ENCODE peak calls at places on chromosomes 6 and 20, in five cellular contexts. N is NCI-H748 treated with DMSO at 0.1 percent for 48 hours, V is RPMI7951, P is T-helper 2 cell, G is esophagus muscularis mucosa. C is an unnamed sample.

GRCh38 chr20:62951896-62952372 is 575 bp upstream of the SLC17A9 start:
- DNase-seq in G (no peak), V (no peak), N (no peak), P (no peak), C (no peak)

GRCh38 chr20:34536798-34537394 is 20.7 kb downstream of the DYNLRB1 start:
- DNase-seq in V (no peak), N (no peak), P (peak), G (no peak), C (no peak)

GRCh38 chr20:3163099-3164042 is 3.7 kb upstream of the FASTKD5 start:
- DNase-seq in G (no peak), N (no peak), P (no peak), V (no peak), C (no peak)

GRCh38 chr6:169292340-169293124 is 38.9 kb upstream of the THBS2 start:
- DNase-seq in V (peak), G (peak), N (no peak), P (no peak), C (no peak)

GRCh38 chr6:159716247-159717086 is 10.8 kb upstream of the WTAP start:
- DNase-seq in P (no peak), G (peak), N (no peak), V (peak), C (peak)

GRCh38 chr6:160069459-160069858 is 52.2 kb upstream of the SLC22A1 start:
- DNase-seq in V (no peak), G (no peak), N (no peak), P (no peak), C (no peak)

GRCh38 chr6:162907876-162908481 is 180.2 kb downstream of the PACRG start:
- DNase-seq in V (peak), P (no peak), G (no peak), N (peak), C (no peak)

GRCh38 chr20:56247954-56248782 is at the start of gene MC3R:
- DNase-seq in P (no peak), V (peak), N (peak), G (no peak), C (no peak)

GRCh38 chr20:45798935-45799642 is 7.3 kb downstream of the DNTTIP1 start:
- DNase-seq in V (peak), G (no peak), P (no peak), N (peak), C (no peak)

GRCh38 chr20:48754269-48754668 is 73.5 kb downstream of the PREX1 start:
- DNase-seq in V (no peak), P (no peak), G (no peak), N (no peak), C (no peak)

GRCh38 chr6:81875776-81876293 is 123.4 kb upstream of the TENT5A start:
- DNase-seq in P (no peak), V (no peak), N (no peak), G (no peak), C (no peak)

GRCh38 chr6:37783025-37783825 is 36.3 kb upstream of the ZFAND3 start:
- DNase-seq in N (peak), P (no peak), V (peak), G (no peak), C (no peak)

GRCh38 chr20:47334022-47334551 is 22.4 kb downstream of the ZMYND8 start:
- DNase-seq in V (peak), G (no peak), P (no peak), N (peak), C (no peak)

GRCh38 chr6:36636283-36636682 is 42.1 kb downstream of the SRSF3 start:
- DNase-seq in G (no peak), V (no peak), N (no peak), P (no peak), C (no peak)

GRCh38 chr6:123309130-123309529 is 313.1 kb downstream of the CLVS2 start:
- DNase-seq in P (no peak), V (no peak), G (no peak), N (no peak), C (no peak)

GRCh38 chr6:18147160-18147559 is 7.7 kb downstream of the TPMT start:
- DNase-seq in N (no peak), G (no peak), V (no peak), P (no peak), C (no peak)

GRCh38 chr20:9408422-9409300 is 105.7 kb upstream of the LAMP5 start:
- DNase-seq in V (peak), P (no peak), N (no peak), G (no peak), C (no peak)

GRCh38 chr20:12276011-12276673 is 358.4 kb downstream of the BTBD3 start:
- DNase-seq in G (no peak), N (no peak), P (no peak), V (no peak), C (no peak)

GRCh38 chr20:43984587-43984986 is 69.9 kb downstream of the TOX2 start:
- DNase-seq in N (no peak), G (no peak), P (no peak), V (no peak), C (no peak)

GRCh38 chr6:3509326-3509725 is 52.5 kb upstream of the SLC22A23 start:
- DNase-seq in V (no peak), P (no peak), N (no peak), G (no peak), C (no peak)

GRCh38 chr6:106134087-106134770 is 48.1 kb downstream of the PRDM1 start:
- DNase-seq in N (no peak), G (no peak), P (no peak), V (no peak), C (no peak)

GRCh38 chr6:50128420-50129005 is 78.8 kb upstream of the DEFB112 start:
- DNase-seq in V (peak), N (peak), P (no peak), G (no peak), C (no peak)

GRCh38 chr6:14074723-14075503 is 42.7 kb upstream of the CD83 start:
- DNase-seq in P (no peak), G (no peak), V (peak), N (no peak), C (no peak)